ENCODE peak calls at places on chromosomes 3 and 15, in six cellular contexts. X is PC-3, V is SK-N-SH, Z is neural progenitor cell, J is GM23338, U is MM.1S. F is an unnamed sample.

GRCh38 chr3:72095521-72095920 is 310.6 kb upstream of the PROK2 start:
- DNase-seq in X (no peak), V (peak), Z (no peak), J (no peak), U (no peak), F (peak)

GRCh38 chr3:13077431-13078157 is 4.4 kb upstream of the IQSEC1 start:
- DNase-seq in X (no peak), V (peak), Z (no peak), J (no peak), U (no peak), F (peak)

GRCh38 chr3:42498034-42498433 is 4.4 kb upstream of the VIPR1 start:
- DNase-seq in X (no peak), V (no peak), Z (no peak), J (no peak), U (no peak), F (no peak)

GRCh38 chr3:49248828-49249227 is 28.2 kb downstream of the C3orf62 start:
- DNase-seq in X (no peak), V (no peak), Z (no peak), J (no peak), U (peak), F (peak)

GRCh38 chr3:74402821-74403220 is 211.6 kb downstream of the CNTN3 start:
- DNase-seq in X (no peak), V (no peak), Z (peak), J (peak), U (no peak), F (no peak)

GRCh38 chr15:73924258-73924921 is 1.9 kb upstream of the LOXL1 start:
- DNase-seq in X (peak), V (no peak), Z (peak), J (no peak), U (no peak), F (peak)

GRCh38 chr3:11650391-11650790 is 6.7 kb upstream of the VGLL4 start:
- DNase-seq in X (no peak), V (no peak), Z (no peak), J (no peak), U (no peak), F (no peak)

GRCh38 chr3:133547432-133548041 is 25.9 kb upstream of the CDV3 start:
- DNase-seq in X (no peak), V (no peak), Z (no peak), J (peak), U (peak), F (peak)

GRCh38 chr15:77964193-77964592 is 113.3 kb downstream of the TBC1D2B start:
- DNase-seq in X (no peak), V (no peak), Z (no peak), J (no peak), U (no peak), F (no peak)

GRCh38 chr15:52012210-52012609 is 6.8 kb upstream of the MAPK6 start:
- DNase-seq in X (no peak), V (no peak), Z (no peak), J (no peak), U (no peak), F (no peak)

GRCh38 chr15:73575636-73576247 is 57.4 kb downstream of the NPTN start:
- DNase-seq in X (no peak), V (no peak), Z (no peak), J (no peak), U (no peak), F (no peak)

GRCh38 chr3:160945346-160945745 is 159.8 kb downstream of the B3GALNT1 start:
- DNase-seq in X (no peak), V (no peak), Z (no peak), J (no peak), U (no peak), F (no peak)

GRCh38 chr15:43225201-43225949 is 4.6 kb upstream of the EPB42 start:
- DNase-seq in X (peak), V (peak), Z (peak), J (peak), U (peak), F (peak)

GRCh38 chr3:124860599-124860998 is 26.6 kb downstream of the ITGB5 start:
- DNase-seq in X (peak), V (no peak), Z (no peak), J (no peak), U (no peak), F (peak)

GRCh38 chr3:112003321-112004080 is 4.8 kb downstream of the TAGLN3 start:
- DNase-seq in X (no peak), V (no peak), Z (no peak), J (no peak), U (no peak), F (no peak)

GRCh38 chr15:80800067-80800466 is 20.9 kb downstream of the CEMIP start:
- DNase-seq in X (peak), V (no peak), Z (no peak), J (no peak), U (no peak), F (peak)

GRCh38 chr15:70835826-70836225 is 18.1 kb downstream of the LARP6 start:
- DNase-seq in X (no peak), V (no peak), Z (no peak), J (no peak), U (no peak), F (no peak)

GRCh38 chr15:80996247-80996646 is 4.5 kb upstream of the TLNRD1 start:
- DNase-seq in X (peak), V (no peak), Z (peak), J (peak), U (peak), F (no peak)

GRCh38 chr3:129556890-129557736 is 14.1 kb downstream of the H1-8 start:
- DNase-seq in X (no peak), V (no peak), Z (peak), J (no peak), U (no peak), F (peak)

GRCh38 chr15:68696532-68697363 is 118.0 kb downstream of the CORO2B start:
- DNase-seq in X (no peak), V (no peak), Z (no peak), J (no peak), U (no peak), F (no peak)

GRCh38 chr3:52047295-52047960 is 8.9 kb downstream of the DUSP7 start:
- DNase-seq in X (peak), V (no peak), Z (no peak), J (no peak), U (no peak), F (peak)
- TF ChIP-seq EZH2phosphoT487 in X (no peak), V (no peak), Z (no peak), J (no peak), U (no peak), F (no peak)

DNA sequence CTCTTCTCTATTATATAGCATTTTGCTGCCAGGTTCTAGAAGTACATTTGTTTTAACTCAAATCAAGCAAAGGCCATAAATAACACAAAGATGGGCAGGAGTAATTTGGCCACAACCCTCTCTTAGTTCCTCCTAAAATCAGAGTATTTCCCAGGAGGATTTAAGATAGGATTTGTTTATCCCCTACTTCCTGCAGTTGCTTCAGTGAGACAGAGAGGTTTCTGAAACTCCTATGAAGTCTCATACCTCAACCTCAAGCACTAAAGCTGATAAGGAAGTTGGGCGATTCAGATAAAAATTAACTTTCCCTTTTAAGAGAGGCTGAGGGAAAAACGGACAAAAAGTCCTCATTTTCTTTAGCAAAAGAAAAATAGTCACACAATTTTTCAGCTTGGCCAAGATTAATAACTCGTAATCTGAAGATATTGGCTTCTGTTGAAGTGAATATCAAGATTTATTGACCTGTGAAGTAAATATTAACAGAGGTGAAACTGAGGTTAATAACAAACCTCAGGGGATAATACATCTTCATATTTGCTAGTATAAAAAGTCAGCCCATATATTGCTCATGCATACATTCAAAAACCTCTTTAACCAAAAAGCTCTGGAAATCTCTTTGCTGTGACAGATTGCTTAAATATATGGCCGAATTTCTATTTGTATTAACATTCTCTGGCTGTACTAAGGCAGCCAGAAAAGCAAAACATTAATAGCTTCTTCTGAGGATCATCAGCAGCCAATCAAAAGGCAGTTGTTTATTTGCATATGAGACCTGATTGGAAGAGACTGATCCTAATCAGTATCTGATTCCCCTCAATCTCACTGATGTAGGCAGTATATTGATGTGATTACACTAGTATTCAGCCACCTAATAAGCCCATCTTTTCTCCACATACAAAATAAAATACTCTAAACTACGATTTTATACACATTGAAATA is 90.7 kb upstream of the GADL1 start:
- DNase-seq in X (peak), V (no peak), Z (no peak), J (no peak), U (no peak), F (no peak)
- TF ChIP-seq EZH2phosphoT487 in X (no peak), V (no peak), Z (no peak), J (no peak), U (no peak), F (no peak)

GRCh38 chr3:66426135-66426534 is 74.7 kb downstream of the LRIG1 start:
- DNase-seq in X (no peak), V (no peak), Z (no peak), J (no peak), U (no peak), F (no peak)

GRCh38 chr3:66425566-66425965 is 75.3 kb downstream of the LRIG1 start:
- DNase-seq in X (no peak), V (no peak), Z (no peak), J (no peak), U (no peak), F (no peak)

GRCh38 chr3:66427352-66427751 is 73.5 kb downstream of the LRIG1 start:
- DNase-seq in X (no peak), V (no peak), Z (no peak), J (no peak), U (no peak), F (no peak)

GRCh38 chr3:66428733-66429132 is 72.1 kb downstream of the LRIG1 start:
- DNase-seq in X (peak), V (peak), Z (no peak), J (no peak), U (no peak), F (peak)

GRCh38 chr3:66427951-66428350 is 72.9 kb downstream of the LRIG1 start:
- DNase-seq in X (no peak), V (no peak), Z (no peak), J (no peak), U (no peak), F (no peak)
- TF ChIP-seq EZH2phosphoT487 in X (no peak), V (no peak), Z (no peak), J (no peak), U (no peak), F (no peak)

GRCh38 chr3:58679974-58680656 is 13.5 kb upstream of the FAM3D start:
- DNase-seq in X (peak), V (no peak), Z (no peak), J (no peak), U (no peak), F (no peak)

GRCh38 chr3:58679451-58679850 is 12.9 kb upstream of the FAM3D start:
- DNase-seq in X (no peak), V (no peak), Z (no peak), J (no peak), U (no peak), F (no peak)

GRCh38 chr3:58683001-58683845 is 16.6 kb upstream of the FAM3D start:
- DNase-seq in X (peak), V (no peak), Z (no peak), J (no peak), U (peak), F (peak)

GRCh38 chr3:58681863-58682262 is 15.3 kb upstream of the FAM3D start:
- DNase-seq in X (no peak), V (no peak), Z (no peak), J (no peak), U (no peak), F (no peak)

DNA sequence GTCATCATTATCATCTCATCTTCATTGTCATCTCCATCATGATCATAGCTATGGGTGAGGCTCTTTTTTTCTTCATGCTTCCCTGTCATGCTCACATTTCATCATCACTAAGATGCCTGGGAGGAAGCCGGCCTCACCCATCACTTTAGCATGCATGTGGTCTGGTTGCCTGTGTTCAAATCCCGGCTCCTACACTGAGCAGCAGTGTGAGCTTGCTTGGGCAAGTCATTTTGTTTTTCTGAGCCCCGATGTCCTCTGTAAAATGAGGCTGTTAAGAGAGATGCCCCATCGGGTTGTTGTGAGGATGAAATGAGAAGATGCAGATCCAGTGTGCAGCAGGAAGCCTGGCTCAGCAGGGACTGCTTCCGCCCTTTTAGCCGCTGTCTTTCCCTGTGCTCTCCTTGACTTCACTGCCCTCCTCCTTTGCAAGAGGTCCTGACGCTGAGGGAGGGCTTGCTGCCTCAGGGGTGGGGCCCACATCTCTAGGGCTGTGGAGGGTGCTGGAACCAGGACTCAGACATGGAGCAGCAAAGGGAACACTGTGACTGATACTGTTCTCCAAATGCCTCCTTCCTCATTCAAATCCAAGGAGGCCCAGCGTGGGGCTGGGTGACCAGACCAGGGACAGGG is 14.4 kb upstream of the FAM3D start:
- DNase-seq in X (no peak), V (no peak), Z (no peak), J (no peak), U (no peak), F (no peak)
- TF ChIP-seq EZH2phosphoT487 in X (no peak), V (no peak), Z (no peak), J (no peak), U (no peak), F (no peak)

GRCh38 chr15:35288580-35288979 is 203.5 kb upstream of the NANOGP8 start:
- DNase-seq in X (no peak), V (peak), Z (no peak), J (no peak), U (no peak), F (no peak)

GRCh38 chr15:35289029-35289617 is 204.0 kb upstream of the NANOGP8 start:
- DNase-seq in X (peak), V (peak), Z (peak), J (peak), U (peak), F (peak)

GRCh38 chr15:35290301-35290721 is 205.2 kb upstream of the NANOGP8 start:
- DNase-seq in X (no peak), V (no peak), Z (no peak), J (no peak), U (no peak), F (no peak)

GRCh38 chr15:35298509-35298908 is 213.4 kb upstream of the NANOGP8 start:
- DNase-seq in X (no peak), V (no peak), Z (no peak), J (no peak), U (no peak), F (no peak)

DNA sequence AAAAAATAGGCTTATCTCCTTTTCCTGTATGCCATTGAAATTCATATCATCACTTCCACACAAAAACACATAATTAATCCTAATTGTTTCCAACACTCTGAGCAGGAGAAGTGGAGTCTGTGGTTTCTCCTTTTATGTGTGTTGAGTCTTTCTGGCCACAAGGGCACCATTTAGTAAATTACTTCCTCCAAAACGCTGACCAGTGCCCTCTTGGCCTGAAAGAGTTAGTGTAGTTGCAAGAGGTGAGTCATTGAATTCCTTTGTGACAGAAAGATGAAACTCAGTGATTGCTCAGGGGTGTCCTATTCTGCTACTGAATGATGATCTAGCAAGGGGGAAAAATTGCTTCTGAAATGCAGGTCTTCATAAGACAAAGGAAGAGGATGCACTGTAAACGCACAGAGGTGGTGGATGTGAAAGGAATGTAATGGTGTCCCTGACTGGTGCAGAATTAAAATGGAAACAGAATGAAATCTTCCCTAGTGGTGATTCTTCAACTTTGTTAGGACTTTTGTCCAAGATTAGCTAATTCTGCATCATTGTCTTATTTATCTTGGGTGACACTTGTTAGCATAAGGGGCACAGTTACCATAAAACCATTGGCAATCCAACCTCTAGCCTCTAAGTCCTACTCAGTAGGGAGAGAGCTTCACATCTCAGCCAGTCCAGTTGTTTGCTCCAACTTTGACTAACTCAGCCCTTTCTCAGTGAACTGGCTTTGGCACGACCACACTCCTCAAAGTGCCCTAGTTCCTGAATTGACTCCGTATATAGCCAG is 208.4 kb upstream of the NANOGP8 start:
- DNase-seq in X (peak), V (peak), Z (no peak), J (peak), U (no peak), F (peak)
- TF ChIP-seq EZH2phosphoT487 in X (no peak), V (no peak), Z (no peak), J (no peak), U (no peak), F (no peak)

GRCh38 chr15:24957691-24958090 is 2.9 kb downstream of the SNRPN start:
- DNase-seq in X (no peak), V (no peak), Z (peak), J (peak), U (no peak), F (no peak)

GRCh38 chr15:24954783-24955548 is at the start of the genes SNRPN and SNURF:
- DNase-seq in X (peak), V (peak), Z (peak), J (peak), U (peak), F (peak)

GRCh38 chr15:24955549-24955929 is 752 bp downstream of the SNRPN start:
- DNase-seq in X (no peak), V (peak), Z (peak), J (no peak), U (no peak), F (no peak)

GRCh38 chr15:24961967-24962366 is 7.2 kb downstream of the SNRPN start:
- DNase-seq in X (no peak), V (no peak), Z (no peak), J (no peak), U (no peak), F (no peak)

GRCh38 chr15:24956131-24956838 is 1.5 kb downstream of the SNRPN start:
- DNase-seq in X (peak), V (peak), Z (peak), J (peak), U (peak), F (peak)
- TF ChIP-seq EZH2phosphoT487 in X (no peak), V (no peak), Z (no peak), J (no peak), U (no peak), F (no peak)

GRCh38 chr3:23685484-23686258 is 120.1 kb upstream of the UBE2E1 start:
- DNase-seq in X (peak), V (peak), Z (no peak), J (peak), U (no peak), F (peak)
- TF ChIP-seq EZH2phosphoT487 in X (no peak), V (no peak), Z (no peak), J (no peak), U (no peak), F (no peak)

DNA sequence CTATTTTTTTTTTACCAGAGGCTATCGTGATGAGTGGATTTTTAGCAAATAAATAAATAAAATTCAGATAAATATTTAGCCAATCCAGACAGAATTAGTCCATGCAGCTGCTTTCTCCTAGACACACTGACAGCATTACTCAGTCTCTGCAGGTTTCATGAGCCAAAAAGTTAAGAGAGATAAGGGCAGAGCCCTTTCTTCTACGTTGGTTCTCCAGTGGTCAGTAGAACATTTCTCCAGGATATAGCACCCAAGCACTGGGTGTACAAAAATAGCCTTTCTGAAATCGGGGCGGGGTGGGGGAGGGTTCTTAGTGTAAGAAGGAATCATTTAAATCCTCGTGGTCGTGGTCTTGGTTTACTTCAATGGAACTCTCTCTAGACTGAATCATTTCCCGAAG is 86.3 kb downstream of the SATB1 start:
- DNase-seq in X (no peak), V (no peak), Z (no peak), J (no peak), U (no peak), F (no peak)
- TF ChIP-seq EZH2phosphoT487 in X (no peak), V (no peak), Z (no peak), J (no peak), U (no peak), F (no peak)

GRCh38 chr3:186044427-186044826 is 64.5 kb downstream of the ETV5 start:
- DNase-seq in X (no peak), V (no peak), Z (peak), J (no peak), U (no peak), F (no peak)

GRCh38 chr3:186042036-186042435 is 66.9 kb downstream of the ETV5 start:
- DNase-seq in X (no peak), V (no peak), Z (no peak), J (no peak), U (no peak), F (no peak)

GRCh38 chr3:186046838-186047237 is 62.1 kb downstream of the ETV5 start:
- DNase-seq in X (no peak), V (no peak), Z (no peak), J (no peak), U (no peak), F (no peak)

GRCh38 chr3:186042521-186043202 is 66.2 kb downstream of the ETV5 start:
- DNase-seq in X (no peak), V (no peak), Z (no peak), J (no peak), U (no peak), F (no peak)

DNA sequence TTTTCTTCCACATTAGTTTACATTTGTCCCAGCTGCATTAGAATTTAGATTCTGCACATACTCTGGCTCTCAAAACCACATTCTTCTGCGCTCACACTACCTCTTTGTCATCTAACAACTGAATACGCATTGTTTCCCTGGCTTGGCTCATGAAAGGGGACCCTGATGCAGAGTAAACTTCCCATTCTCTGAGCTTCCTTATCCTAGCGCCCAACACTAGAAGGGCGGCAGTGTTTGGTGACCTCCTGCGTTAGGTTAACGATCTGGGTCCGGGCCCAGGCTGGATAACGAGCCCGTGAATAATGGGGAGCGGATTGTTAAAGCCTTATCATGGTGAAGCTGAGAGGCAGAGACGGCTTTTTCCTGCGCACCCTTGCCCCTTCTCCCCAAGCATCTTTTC is 63.9 kb downstream of the ETV5 start:
- DNase-seq in X (no peak), V (no peak), Z (peak), J (peak), U (no peak), F (no peak)
- TF ChIP-seq EZH2phosphoT487 in X (no peak), V (no peak), Z (no peak), J (no peak), U (no peak), F (no peak)